ENCODE peak calls at places on chromosome 21, in six cellular contexts. One of them, this sample, is unnamed.

GRCh38 chr21:45809421-45809820 is 165.9 kb downstream of the PCBP3 start:
- DNase-seq in SJSA1: no peak
- DNase-seq in Panc1: no peak
- DNase-seq in body of pancreas: no peak
- DNase-seq in left ventricle myocardium inferior: no peak
- DNase-seq in aorta: no peak
- DNase-seq in this sample: peak; percentile 20

GRCh38 chr21:46069719-46070279 is 28.1 kb upstream of the COL6A2 start:
- DNase-seq in aorta: peak; percentile 59
- DNase-seq in Panc1: no peak
- DNase-seq in left ventricle myocardium inferior: no peak
- DNase-seq in SJSA1: peak; percentile 35
- DNase-seq in body of pancreas: no peak
- DNase-seq in this sample: no peak

GRCh38 chr21:31103163-31103562 is 64.9 kb upstream of the KRTAP19-8 start:
- DNase-seq in SJSA1: no peak
- DNase-seq in aorta: no peak
- DNase-seq in Panc1: no peak
- DNase-seq in body of pancreas: no peak
- DNase-seq in left ventricle myocardium inferior: no peak
- DNase-seq in this sample: no peak

GRCh38 chr21:31460985-31461384 is 116.9 kb upstream of the TIAM1 start:
- DNase-seq in aorta: no peak
- DNase-seq in Panc1: no peak
- DNase-seq in body of pancreas: no peak
- DNase-seq in left ventricle myocardium inferior: no peak
- DNase-seq in SJSA1: no peak
- DNase-seq in this sample: no peak

GRCh38 chr21:24123785-24124184 is 1483.5 kb downstream of the MRPL39 start:
- DNase-seq in body of pancreas: no peak
- DNase-seq in left ventricle myocardium inferior: no peak
- DNase-seq in Panc1: no peak
- DNase-seq in SJSA1: no peak
- DNase-seq in aorta: no peak
- DNase-seq in this sample: no peak

GRCh38 chr21:45260191-45260795 is 27.4 kb downstream of the POFUT2 start:
- DNase-seq in body of pancreas: no peak
- DNase-seq in Panc1: no peak
- DNase-seq in aorta: no peak
- DNase-seq in SJSA1: no peak
- DNase-seq in left ventricle myocardium inferior: no peak
- DNase-seq in this sample: no peak

GRCh38 chr21:17436626-17437111 is 76.2 kb upstream of the CXADR start:
- DNase-seq in body of pancreas: no peak
- DNase-seq in Panc1: no peak
- DNase-seq in SJSA1: no peak
- DNase-seq in left ventricle myocardium inferior: no peak
- DNase-seq in aorta: no peak
- DNase-seq in this sample: no peak

GRCh38 chr21:45370575-45370974 is 34.4 kb upstream of the COL18A1 start:
- DNase-seq in Panc1: no peak
- DNase-seq in left ventricle myocardium inferior: no peak
- DNase-seq in aorta: no peak
- DNase-seq in SJSA1: no peak
- DNase-seq in body of pancreas: no peak
- DNase-seq in this sample: no peak

GRCh38 chr21:26842300-26842699 is 2.9 kb downstream of the ADAMTS1 start:
- DNase-seq in left ventricle myocardium inferior: no peak
- DNase-seq in SJSA1: peak; percentile 56
- DNase-seq in body of pancreas: no peak
- DNase-seq in aorta: no peak
- DNase-seq in Panc1: no peak
- DNase-seq in this sample: no peak

GRCh38 chr21:45154511-45155508 is 80.4 kb downstream of the ADARB1 start:
- DNase-seq in Panc1: no peak
- DNase-seq in left ventricle myocardium inferior: no peak
- DNase-seq in SJSA1: peak; percentile 56
- DNase-seq in aorta: peak; percentile 72
- DNase-seq in body of pancreas: no peak
- DNase-seq in this sample: peak; percentile 8

GRCh38 chr21:44920694-44921604 is at the start of gene ITGB2:
- DNase-seq in body of pancreas: no peak
- DNase-seq in Panc1: no peak
- DNase-seq in SJSA1: no peak
- DNase-seq in left ventricle myocardium inferior: peak; percentile 56
- DNase-seq in aorta: no peak
- DNase-seq in this sample: no peak

GRCh38 chr21:26115346-26115745 is 55.2 kb downstream of the APP start:
- DNase-seq in aorta: no peak
- DNase-seq in body of pancreas: peak; percentile 25
- DNase-seq in left ventricle myocardium inferior: no peak
- DNase-seq in SJSA1: no peak
- DNase-seq in Panc1: no peak
- DNase-seq in this sample: no peak

GRCh38 chr21:36909901-36910561 is 56.4 kb downstream of the HLCS start:
- DNase-seq in left ventricle myocardium inferior: no peak
- DNase-seq in body of pancreas: no peak
- DNase-seq in aorta: no peak
- DNase-seq in Panc1: peak; percentile 91
- DNase-seq in SJSA1: peak; percentile 80
- DNase-seq in this sample: no peak

GRCh38 chr21:17554619-17555472 is 42.0 kb downstream of the CXADR start:
- DNase-seq in left ventricle myocardium inferior: no peak
- DNase-seq in SJSA1: no peak
- DNase-seq in body of pancreas: no peak
- DNase-seq in Panc1: no peak
- DNase-seq in aorta: no peak
- DNase-seq in this sample: no peak

GRCh38 chr21:25373126-25374082 is 233.9 kb downstream of the MRPL39 start:
- DNase-seq in SJSA1: peak; percentile 48
- DNase-seq in Panc1: no peak
- DNase-seq in aorta: no peak
- DNase-seq in body of pancreas: no peak
- DNase-seq in left ventricle myocardium inferior: no peak
- DNase-seq in this sample: no peak

GRCh38 chr21:45152265-45152746 is 77.9 kb downstream of the ADARB1 start:
- DNase-seq in aorta: peak; percentile 83
- DNase-seq in Panc1: no peak
- DNase-seq in SJSA1: peak; percentile 35
- DNase-seq in body of pancreas: no peak
- DNase-seq in left ventricle myocardium inferior: peak; percentile 33
- DNase-seq in this sample: no peak

GRCh38 chr21:44349416-44349846 is 4.0 kb upstream of the TRPM2 start:
- DNase-seq in SJSA1: no peak
- DNase-seq in Panc1: no peak
- DNase-seq in aorta: peak; percentile 63
- DNase-seq in body of pancreas: no peak
- DNase-seq in left ventricle myocardium inferior: no peak
- DNase-seq in this sample: no peak

GRCh38 chr21:36125513-36126121 is 9.3 kb upstream of the CBR3 start:
- DNase-seq in SJSA1: no peak
- DNase-seq in Panc1: no peak
- DNase-seq in aorta: no peak
- DNase-seq in left ventricle myocardium inferior: peak; percentile 40
- DNase-seq in body of pancreas: peak; percentile 61
- DNase-seq in this sample: no peak

GRCh38 chr21:25186278-25186677 is 421.0 kb downstream of the MRPL39 start:
- DNase-seq in SJSA1: no peak
- DNase-seq in body of pancreas: no peak
- DNase-seq in Panc1: no peak
- DNase-seq in aorta: no peak
- DNase-seq in left ventricle myocardium inferior: no peak
- DNase-seq in this sample: no peak

GRCh38 chr21:45583831-45584509 is 41.7 kb upstream of the SLC19A1 start:
- DNase-seq in aorta: peak; percentile 41
- DNase-seq in left ventricle myocardium inferior: no peak
- DNase-seq in body of pancreas: no peak
- DNase-seq in SJSA1: peak; percentile 31
- DNase-seq in Panc1: no peak
- DNase-seq in this sample: no peak

GRCh38 chr21:40151611-40152010 is 284.4 kb downstream of the PCP4 start:
- DNase-seq in aorta: no peak
- DNase-seq in left ventricle myocardium inferior: no peak
- DNase-seq in SJSA1: no peak
- DNase-seq in Panc1: no peak
- DNase-seq in body of pancreas: no peak
- DNase-seq in this sample: no peak

GRCh38 chr21:15390049-15390448 is 325.2 kb upstream of the NRIP1 start:
- DNase-seq in aorta: no peak
- DNase-seq in Panc1: no peak
- DNase-seq in left ventricle myocardium inferior: no peak
- DNase-seq in body of pancreas: no peak
- DNase-seq in SJSA1: no peak
- DNase-seq in this sample: no peak

GRCh38 chr21:23463365-23463764 is 2143.9 kb downstream of the MRPL39 start:
- DNase-seq in body of pancreas: no peak
- DNase-seq in Panc1: no peak
- DNase-seq in aorta: no peak
- DNase-seq in left ventricle myocardium inferior: no peak
- DNase-seq in SJSA1: no peak
- DNase-seq in this sample: no peak

GRCh38 chr21:9759972-9760371 is 761.4 kb upstream of the TPTE start:
- DNase-seq in left ventricle myocardium inferior: no peak
- DNase-seq in body of pancreas: no peak
- DNase-seq in Panc1: no peak
- DNase-seq in SJSA1: no peak
- DNase-seq in aorta: no peak
- DNase-seq in this sample: no peak

GRCh38 chr21:45902292-45902995 is 79.1 kb upstream of the COL6A1 start:
- DNase-seq in aorta: peak; percentile 64
- DNase-seq in body of pancreas: no peak
- DNase-seq in Panc1: no peak
- DNase-seq in left ventricle myocardium inferior: no peak
- DNase-seq in SJSA1: no peak
- DNase-seq in this sample: no peak

GRCh38 chr21:41926807-41927171 is 27.0 kb downstream of the C2CD2 start:
- DNase-seq in aorta: no peak
- DNase-seq in Panc1: no peak
- DNase-seq in SJSA1: no peak
- DNase-seq in body of pancreas: no peak
- DNase-seq in left ventricle myocardium inferior: no peak
- DNase-seq in this sample: no peak
- H3K27ac ChIP-seq in aorta: no peak overlapping the region
- H3K27ac ChIP-seq in Panc1: peak overlapping the region; percentile 79
- H3K27ac ChIP-seq in SJSA1: peak overlapping the region; percentile 76
- H3K27ac ChIP-seq in body of pancreas: peak overlapping the region; percentile 86
- H3K27ac ChIP-seq in left ventricle myocardium inferior: peak overlapping the region; percentile 91
- H3K27ac ChIP-seq in this sample: peak overlapping the region; percentile 87

GRCh38 chr21:38306833-38307232 is 50.0 kb downstream of the KCNJ15 start:
- DNase-seq in aorta: no peak
- DNase-seq in SJSA1: no peak
- DNase-seq in Panc1: no peak
- DNase-seq in left ventricle myocardium inferior: no peak
- DNase-seq in body of pancreas: no peak
- DNase-seq in this sample: no peak

GRCh38 chr21:38301321-38302214 is 44.8 kb downstream of the KCNJ15 start:
- DNase-seq in left ventricle myocardium inferior: no peak
- DNase-seq in Panc1: no peak
- DNase-seq in body of pancreas: no peak
- DNase-seq in SJSA1: no peak
- DNase-seq in aorta: no peak
- DNase-seq in this sample: no peak

GRCh38 chr21:38306407-38306806 is 49.6 kb downstream of the KCNJ15 start:
- DNase-seq in aorta: no peak
- DNase-seq in SJSA1: no peak
- DNase-seq in left ventricle myocardium inferior: no peak
- DNase-seq in Panc1: no peak
- DNase-seq in body of pancreas: no peak
- DNase-seq in this sample: no peak

GRCh38 chr21:38300180-38300579 is 43.4 kb downstream of the KCNJ15 start:
- DNase-seq in left ventricle myocardium inferior: no peak
- DNase-seq in aorta: no peak
- DNase-seq in SJSA1: no peak
- DNase-seq in body of pancreas: no peak
- DNase-seq in Panc1: no peak
- DNase-seq in this sample: no peak

DNA sequence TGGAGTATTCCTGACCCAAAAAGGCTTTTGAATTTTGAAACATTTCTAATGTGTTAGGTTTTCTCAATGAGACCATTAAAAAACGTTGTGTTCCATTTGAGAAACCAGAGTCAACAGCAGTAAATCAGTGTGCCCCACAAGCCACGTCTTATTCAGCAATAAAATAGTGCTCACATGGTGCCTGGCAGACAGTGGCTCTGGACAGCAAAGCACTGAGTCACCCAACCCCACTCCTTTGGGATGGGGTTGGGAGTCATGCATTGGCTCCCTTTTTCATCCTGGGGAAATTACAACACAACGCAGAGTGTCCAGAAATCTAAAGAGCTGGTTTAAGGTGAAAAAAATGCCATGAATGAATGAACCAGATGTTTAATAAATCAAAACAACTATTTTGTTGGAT is 46.5 kb downstream of the KCNJ15 start:
- DNase-seq in SJSA1: peak; percentile 63
- DNase-seq in left ventricle myocardium inferior: no peak
- DNase-seq in aorta: peak; percentile 83
- DNase-seq in Panc1: peak; percentile 7
- DNase-seq in body of pancreas: no peak
- DNase-seq in this sample: no peak
- H3K4me1 ChIP-seq in SJSA1: peaks cover 44% of the 10 kb centered on the region
- H3K4me1 ChIP-seq in left ventricle myocardium inferior: peaks cover 13% of the 10 kb centered on the region
- H3K4me1 ChIP-seq in aorta: peaks cover 2% of the 10 kb centered on the region
- H3K4me1 ChIP-seq in Panc1: no peaks in the 10 kb centered on the region
- H3K4me1 ChIP-seq in body of pancreas: peaks cover 3% of the 10 kb centered on the region
- H3K4me1 ChIP-seq in this sample: no peaks in the 10 kb centered on the region

GRCh38 chr21:42846221-42846620 is 33.1 kb downstream of the WDR4 start:
- DNase-seq in Panc1: no peak
- DNase-seq in aorta: peak; percentile 51
- DNase-seq in left ventricle myocardium inferior: peak; percentile 3
- DNase-seq in body of pancreas: peak; percentile 5
- DNase-seq in SJSA1: no peak
- DNase-seq in this sample: no peak
- H3K27ac ChIP-seq in Panc1: no peak overlapping the region
- H3K27ac ChIP-seq in aorta: no peak overlapping the region
- H3K27ac ChIP-seq in left ventricle myocardium inferior: no peak overlapping the region
- H3K27ac ChIP-seq in body of pancreas: no peak overlapping the region
- H3K27ac ChIP-seq in SJSA1: no peak overlapping the region
- H3K27ac ChIP-seq in this sample: no peak overlapping the region

GRCh38 chr21:35021546-35021945 is 27.6 kb downstream of the RUNX1 start:
- DNase-seq in body of pancreas: no peak
- DNase-seq in SJSA1: no peak
- DNase-seq in left ventricle myocardium inferior: no peak
- DNase-seq in aorta: no peak
- DNase-seq in Panc1: no peak
- DNase-seq in this sample: no peak

GRCh38 chr21:35020446-35020845 is 28.7 kb downstream of the RUNX1 start:
- DNase-seq in Panc1: no peak
- DNase-seq in aorta: no peak
- DNase-seq in left ventricle myocardium inferior: no peak
- DNase-seq in body of pancreas: no peak
- DNase-seq in SJSA1: no peak
- DNase-seq in this sample: no peak

GRCh38 chr21:35020902-35021301 is 28.2 kb downstream of the RUNX1 start:
- DNase-seq in aorta: no peak
- DNase-seq in body of pancreas: no peak
- DNase-seq in SJSA1: no peak
- DNase-seq in Panc1: no peak
- DNase-seq in left ventricle myocardium inferior: no peak
- DNase-seq in this sample: no peak

GRCh38 chr21:35017256-35017655 is 31.8 kb downstream of the RUNX1 start:
- DNase-seq in SJSA1: no peak
- DNase-seq in Panc1: no peak
- DNase-seq in left ventricle myocardium inferior: no peak
- DNase-seq in aorta: no peak
- DNase-seq in body of pancreas: no peak
- DNase-seq in this sample: no peak

GRCh38 chr21:35019631-35020032 is 29.5 kb downstream of the RUNX1 start:
- DNase-seq in SJSA1: no peak
- DNase-seq in aorta: no peak
- DNase-seq in body of pancreas: peak; percentile 56
- DNase-seq in left ventricle myocardium inferior: no peak
- DNase-seq in Panc1: no peak
- DNase-seq in this sample: no peak
- H3K4me1 ChIP-seq in SJSA1: peaks cover 9% of the 10 kb centered on the region
- H3K4me1 ChIP-seq in aorta: no peaks in the 10 kb centered on the region
- H3K4me1 ChIP-seq in body of pancreas: peaks cover 15% of the 10 kb centered on the region
- H3K4me1 ChIP-seq in left ventricle myocardium inferior: no peaks in the 10 kb centered on the region
- H3K4me1 ChIP-seq in Panc1: no peaks in the 10 kb centered on the region
- H3K4me1 ChIP-seq in this sample: no peaks in the 10 kb centered on the region

This sample was measured in breast epithelium.